ENCODE peak calls at places on chromosomes 1 and 21, in ten cellular contexts. X is NCI-H2081; E is NCI-H345; M is activated CD8-positive, alpha-beta memory T cell treated with anti-CD3 and anti-CD28 coated beads, Interleukin-2, amount 50 U/mL, for 4 hours; Z is NCI-H1092 treated with DMSO at 0.1 percent for 48 hours; S is GM12865; R is activated T-helper 1 cell treated with anti-CD3 and anti-CD28 coated beads, Interleukin-12 subunit alpha, Interleukin-12 subunit beta, Interleukin-2, Interleukin-4 antibody, amounts not matched to agents 30 ng/mL and 10 ng/mL and 1 ng/mL, durations not matched to agents 14 hours and 24 hours and 36 hours; L is ureter; G is transverse colon; F is NCI-H526 treated with DMSO at 0.1 percent for 48 hours. O is an unnamed sample.

GRCh38 chr21:33541105-33541711 is 709 bp downstream of the GART start:
- DNase-seq in F (no peak), G (no peak), E (no peak), L (no peak), X (no peak), Z (no peak), M (no peak), R (no peak), S (peak), O (peak)

GRCh38 chr1:203503851-203504250 is 9.9 kb downstream of the OPTC start:
- DNase-seq in M (no peak), Z (no peak), F (no peak), G (no peak), S (no peak), E (no peak), L (no peak), X (no peak), R (no peak), O (no peak)

GRCh38 chr21:32789709-32790108 is 18.2 kb upstream of the PAXBP1 start:
- DNase-seq in X (no peak), Z (no peak), E (no peak), R (no peak), M (no peak), L (no peak), F (no peak), G (no peak), S (no peak), O (no peak)

GRCh38 chr1:34452451-34452850 is 275.7 kb downstream of the C1orf94 start:
- DNase-seq in E (no peak), X (no peak), R (no peak), Z (no peak), S (no peak), G (no peak), L (no peak), M (no peak), F (no peak), O (no peak)

GRCh38 chr1:44407430-44408180 is 2.5 kb downstream of the RNF220 start:
- DNase-seq in E (no peak), Z (no peak), R (no peak), S (no peak), X (no peak), G (no peak), L (no peak), M (no peak), F (peak), O (no peak)

GRCh38 chr1:85330206-85330605 is 53.8 kb upstream of the BCL10 start:
- DNase-seq in X (no peak), M (no peak), G (no peak), F (no peak), Z (no peak), S (no peak), R (no peak), E (no peak), L (no peak), O (no peak)

GRCh38 chr1:154502066-154502741 is at the start of the genes SHE and TDRD10:
- DNase-seq in E (peak), M (peak), R (no peak), S (no peak), L (no peak), Z (no peak), F (no peak), X (no peak), G (peak), O (no peak)

GRCh38 chr21:28480091-28480869 is 512.4 kb downstream of the LTN1 start:
- DNase-seq in G (no peak), M (no peak), L (no peak), S (peak), E (no peak), F (no peak), Z (no peak), X (no peak), R (no peak), O (no peak)

GRCh38 chr1:33442141-33442540 is 11.2 kb upstream of the PHC2 start:
- DNase-seq in F (no peak), G (no peak), X (no peak), R (no peak), M (no peak), E (no peak), Z (no peak), L (no peak), S (no peak), O (no peak)

GRCh38 chr1:24957016-24957807 is 27.1 kb upstream of the RUNX3 start:
- DNase-seq in F (no peak), M (no peak), S (peak), L (no peak), Z (no peak), X (no peak), R (no peak), E (no peak), G (no peak), O (no peak)

GRCh38 chr1:154760469-154760933 is 109.6 kb downstream of the KCNN3 start:
- DNase-seq in Z (peak), G (peak), X (peak), R (peak), L (peak), E (peak), F (peak), M (peak), S (peak), O (peak)

GRCh38 chr1:201214461-201214860 is 23.8 kb downstream of the IGFN1 start:
- DNase-seq in F (no peak), X (no peak), E (no peak), M (no peak), S (no peak), G (no peak), L (no peak), R (no peak), Z (no peak), O (no peak)

GRCh38 chr1:245877976-245878375 is 629.1 kb downstream of the SMYD3 start:
- DNase-seq in L (no peak), G (no peak), Z (no peak), X (no peak), F (no peak), R (no peak), E (no peak), M (no peak), S (no peak), O (no peak)

GRCh38 chr21:45074818-45075605 is 632 bp downstream of the ADARB1 start:
- DNase-seq in L (no peak), Z (peak), M (peak), G (no peak), X (no peak), R (no peak), S (peak), F (peak), E (peak), O (no peak)

GRCh38 chr1:151131832-151132675 is 14.4 kb downstream of the SEMA6C start:
- DNase-seq in G (peak), F (no peak), L (no peak), R (no peak), Z (no peak), E (no peak), X (no peak), M (no peak), S (no peak), O (no peak)

GRCh38 chr21:41364308-41364707 is 2.5 kb downstream of the MX2 start:
- DNase-seq in L (no peak), F (no peak), M (no peak), X (no peak), R (no peak), G (no peak), S (peak), E (no peak), Z (no peak), O (no peak)

GRCh38 chr1:34086561-34086960 is 78.5 kb downstream of the CSMD2 start:
- DNase-seq in E (no peak), X (no peak), S (no peak), M (no peak), F (no peak), Z (no peak), G (no peak), L (no peak), R (no peak), O (no peak)

GRCh38 chr1:203663294-203663693 is 36.7 kb downstream of the ATP2B4 start:
- DNase-seq in M (no peak), X (no peak), S (no peak), G (no peak), R (no peak), E (no peak), Z (no peak), F (no peak), L (no peak), O (no peak)

GRCh38 chr1:61842863-61843514 is 100.7 kb downstream of the PATJ start:
- DNase-seq in X (peak), L (no peak), E (no peak), S (no peak), G (no peak), M (no peak), Z (peak), F (no peak), R (no peak), O (peak)

GRCh38 chr1:165397945-165398344 is 41.4 kb upstream of the LMX1A start:
- DNase-seq in R (no peak), M (no peak), L (peak), Z (no peak), E (no peak), G (no peak), F (no peak), S (no peak), X (no peak), O (no peak)

GRCh38 chr1:176893625-176894352 is 270.7 kb downstream of the ASTN1 start:
- DNase-seq in X (no peak), G (no peak), E (no peak), M (no peak), Z (no peak), F (no peak), R (no peak), S (no peak), L (no peak), O (no peak)

GRCh38 chr1:161921990-161922389 is 101.7 kb downstream of the OLFML2B start:
- DNase-seq in R (no peak), Z (no peak), S (no peak), L (no peak), G (no peak), M (no peak), X (no peak), E (no peak), F (no peak), O (no peak)

GRCh38 chr1:33169290-33170055 is 12.4 kb downstream of the TRIM62 start:
- DNase-seq in S (no peak), M (no peak), L (no peak), G (no peak), R (no peak), X (peak), E (peak), F (no peak), Z (peak), O (no peak)

GRCh38 chr1:157162345-157162744 is 24.1 kb upstream of the ETV3 start:
- DNase-seq in S (no peak), Z (no peak), G (no peak), L (no peak), E (no peak), R (no peak), F (no peak), M (no peak), X (no peak), O (no peak)

GRCh38 chr1:113519561-113519960 is 129.2 kb downstream of the MAGI3 start:
- DNase-seq in M (no peak), S (no peak), G (no peak), X (no peak), E (no peak), R (no peak), F (no peak), Z (no peak), L (no peak), O (no peak)

GRCh38 chr1:17475729-17476128 is 36.3 kb upstream of the RCC2 start:
- DNase-seq in F (no peak), M (no peak), S (no peak), E (no peak), G (no peak), Z (no peak), X (no peak), L (peak), R (no peak), O (no peak)

GRCh38 chr1:12572506-12572905 is 45.5 kb downstream of the DHRS3 start:
- DNase-seq in M (no peak), G (no peak), Z (no peak), L (no peak), E (no peak), S (no peak), X (no peak), F (no peak), R (no peak), O (no peak)

GRCh38 chr1:31576743-31577455 is 584 bp downstream of the TINAGL1 start:
- DNase-seq in R (no peak), M (no peak), G (no peak), X (no peak), S (no peak), L (peak), F (no peak), E (no peak), Z (no peak), O (no peak)

GRCh38 chr1:170887726-170888125 is 47.6 kb upstream of the MROH9 start:
- DNase-seq in M (no peak), G (no peak), X (no peak), S (no peak), E (no peak), F (no peak), Z (no peak), R (no peak), L (no peak), O (no peak)

GRCh38 chr1:88946845-88947244 is 45.6 kb downstream of the KYAT3 start:
- DNase-seq in Z (no peak), G (no peak), S (no peak), R (no peak), X (no peak), F (no peak), E (no peak), M (no peak), L (no peak), O (no peak)

O was measured in NCI-H2029 treated with DMSO at 0.1 percent for 48 hours.